ENCODE peak calls at places on chromosomes 1 and 21, in four cellular contexts. L, H, D and I are unnamed samples.
A peak's percentile ranks its signal among the peaks of the same experiment; 100 is the strongest.

GRCh38 chr1:53783056-53783455 is 44.1 kb upstream of the GLIS1 start:
- DNase-seq in L (no peak), H (no peak), D (no peak), I (peak; percentile 52)

GRCh38 chr1:196178083-196178635 is 430.1 kb downstream of the KCNT2 start:
- DNase-seq in L (no peak), H (no peak), D (no peak), I (peak; percentile 79)

GRCh38 chr1:21783679-21784603 is 992 bp upstream of the USP48 start:
- DNase-seq in L (peak; percentile 99), H (peak; percentile 95), D (peak; percentile 99), I (peak; percentile 83)

GRCh38 chr1:223052931-223053330 is 90.1 kb downstream of the TLR5 start:
- DNase-seq in L (no peak), H (no peak), D (no peak), I (no peak)

GRCh38 chr1:222058249-222058648 is 316.4 kb upstream of the DUSP10 start:
- DNase-seq in L (no peak), H (no peak), D (no peak), I (no peak)

GRCh38 chr1:231338270-231339128 is at the start of gene SPRTN:
- DNase-seq in L (no peak), H (no peak), D (no peak), I (peak; percentile 10)

GRCh38 chr1:205810448-205811157 is 2.4 kb downstream of the SLC41A1 start:
- DNase-seq in L (peak; percentile 54), H (no peak), D (peak; percentile 79), I (no peak)

GRCh38 chr1:110798691-110799256 is 74.2 kb upstream of the CD53 start:
- DNase-seq in L (no peak), H (no peak), D (no peak), I (no peak)

GRCh38 chr1:119651641-119652040 is 3.6 kb upstream of the ZNF697 start:
- DNase-seq in L (no peak), H (no peak), D (no peak), I (no peak)

GRCh38 chr1:241641748-241642592 is 1.8 kb upstream of the CHML start:
- DNase-seq in L (no peak), H (no peak), D (no peak), I (peak; percentile 45)

GRCh38 chr1:38125837-38126520 is 79.4 kb upstream of the POU3F1 start:
- DNase-seq in L (no peak), H (no peak), D (peak; percentile 75), I (no peak)

GRCh38 chr1:223776075-223776814 is 63.9 kb downstream of the CAPN2 start:
- DNase-seq in L (no peak), H (no peak), D (peak; percentile 83), I (peak; percentile 91)

GRCh38 chr1:31505884-31506497 is 70.3 kb upstream of the TINAGL1 start:
- DNase-seq in L (peak; percentile 9), H (no peak), D (no peak), I (peak; percentile 84)

GRCh38 chr1:29758764-29759499 is 522.6 kb downstream of the PTPRU start:
- DNase-seq in L (peak; percentile 20), H (no peak), D (peak; percentile 11), I (no peak)

GRCh38 chr21:38839683-38840286 is 34.1 kb downstream of the ETS2 start:
- DNase-seq in L (no peak), H (no peak), D (no peak), I (peak; percentile 94)

GRCh38 chr1:59057211-59057694 is 239.6 kb upstream of the FGGY start:
- DNase-seq in L (no peak), H (no peak), D (peak; percentile 88), I (peak; percentile 93)

GRCh38 chr1:243313635-243314536 is 58.0 kb downstream of the SDCCAG8 start:
- DNase-seq in L (no peak), H (no peak), D (no peak), I (no peak)

GRCh38 chr1:25026757-25027450 is 96.8 kb upstream of the RUNX3 start:
- DNase-seq in L (peak; percentile 38), H (no peak), D (no peak), I (peak; percentile 7)

GRCh38 chr1:181084606-181084969 is 3.9 kb upstream of the IER5 start:
- DNase-seq in L (no peak), H (no peak), D (no peak), I (no peak)

GRCh38 chr1:34360574-34360973 is 183.9 kb downstream of the C1orf94 start:
- DNase-seq in L (peak; percentile 10), H (no peak), D (no peak), I (no peak)

GRCh38 chr1:65069186-65069585 is 78.8 kb upstream of the AK4 start:
- DNase-seq in L (no peak), H (no peak), D (no peak), I (no peak)

GRCh38 chr1:206507395-206508129 is at the start of gene RASSF5:
- DNase-seq in L (peak; percentile 93), H (peak; percentile 27), D (peak; percentile 79), I (peak; percentile 41)

GRCh38 chr1:88519156-88519555 is 164.9 kb upstream of the PKN2 start:
- DNase-seq in L (no peak), H (no peak), D (peak; percentile 3), I (peak; percentile 49)

GRCh38 chr1:183124259-183124658 is 61.8 kb upstream of the LAMC2 start:
- DNase-seq in L (no peak), H (no peak), D (no peak), I (no peak)

GRCh38 chr1:36924282-36924791 is 110.0 kb downstream of the GRIK3 start:
- DNase-seq in L (peak; percentile 84), H (peak; percentile 31), D (peak; percentile 86), I (peak; percentile 18)

GRCh38 chr1:113872219-113872934 is 865 bp upstream of the PTPN22 start:
- DNase-seq in L (no peak), H (no peak), D (no peak), I (no peak)

GRCh38 chr1:226990133-226990716 is 50.1 kb downstream of the COQ8A start:
- DNase-seq in L (no peak), H (no peak), D (no peak), I (no peak)

GRCh38 chr1:224456637-224456953 is 22.0 kb upstream of the WDR26 start:
- DNase-seq in L (no peak), H (no peak), D (no peak), I (no peak)

GRCh38 chr1:78286686-78287085 is 204.1 kb upstream of the PTGFR start:
- DNase-seq in L (no peak), H (no peak), D (no peak), I (peak; percentile 88)

GRCh38 chr1:9099555-9099954 is 29.3 kb downstream of the GPR157 start:
- DNase-seq in L (no peak), H (no peak), D (no peak), I (no peak)

GRCh38 chr1:9101510-9102146 is 27.3 kb downstream of the GPR157 start:
- DNase-seq in L (peak; percentile 78), H (peak; percentile 17), D (peak; percentile 81), I (peak; percentile 68)

GRCh38 chr1:9095818-9096217 is 26.4 kb upstream of the SLC2A5 start:
- DNase-seq in L (no peak), H (no peak), D (no peak), I (no peak)

GRCh38 chr1:9097947-9098705 is 28.7 kb upstream of the SLC2A5 start:
- DNase-seq in L (no peak), H (no peak), D (no peak), I (no peak)

DNA sequence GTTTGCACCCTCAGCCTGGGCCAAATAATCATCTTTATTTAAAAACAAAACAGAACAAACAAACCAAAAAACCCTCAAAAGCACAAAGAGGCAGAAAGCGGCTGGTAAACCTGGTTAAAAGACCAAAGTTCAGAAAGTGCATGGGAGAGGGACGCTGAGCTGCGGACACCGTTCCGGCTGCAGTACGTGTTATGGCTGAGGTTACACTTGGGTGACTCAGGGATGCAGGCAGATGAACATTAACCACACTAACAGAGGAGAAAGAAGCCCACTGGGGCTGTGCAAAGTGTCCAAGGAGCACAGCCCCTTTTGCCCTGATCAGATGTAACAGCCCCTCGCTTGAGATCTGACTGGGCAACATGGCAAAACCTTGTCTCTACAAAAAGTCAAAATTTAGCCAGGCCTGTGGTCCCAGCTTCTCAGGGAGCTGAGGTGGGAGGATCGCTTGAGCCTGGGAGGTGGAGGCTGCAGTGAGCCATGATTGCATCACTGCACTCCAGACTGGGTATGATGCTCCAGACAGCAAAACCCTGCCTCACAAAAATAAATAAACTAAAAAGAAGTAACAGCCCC is 28.3 kb downstream of the GPR157 start:
- DNase-seq in L (no peak), H (no peak), D (no peak), I (peak; percentile 83)
- H3K56ac ChIP-seq in L (no peak overlapping the region), H (no peak overlapping the region), D (no peak overlapping the region), I (no peak overlapping the region)

DNA sequence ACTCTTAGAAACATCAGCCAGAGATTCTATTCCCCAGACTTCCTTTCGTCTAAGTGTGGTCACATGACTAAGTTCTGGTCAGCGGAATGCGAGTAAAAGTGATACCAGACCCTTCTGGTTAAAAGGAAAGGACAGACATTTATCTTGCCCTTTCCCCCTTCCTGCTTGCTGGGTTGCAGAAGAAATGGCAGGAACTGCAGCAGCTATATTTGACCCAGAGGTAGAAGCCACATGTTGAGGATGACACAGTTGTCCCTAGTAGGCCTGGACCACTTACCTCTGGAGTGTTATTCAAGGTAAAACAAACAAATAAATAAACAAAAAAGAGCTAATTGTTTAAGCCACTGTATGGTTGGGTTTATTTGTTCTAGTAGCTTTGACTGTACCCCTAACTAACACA is 73.3 kb downstream of the TAS1R2 start:
- DNase-seq in L (no peak), H (no peak), D (no peak), I (no peak)
- H3K56ac ChIP-seq in L (no peak overlapping the region), H (no peak overlapping the region), D (no peak overlapping the region), I (no peak overlapping the region)

DNA sequence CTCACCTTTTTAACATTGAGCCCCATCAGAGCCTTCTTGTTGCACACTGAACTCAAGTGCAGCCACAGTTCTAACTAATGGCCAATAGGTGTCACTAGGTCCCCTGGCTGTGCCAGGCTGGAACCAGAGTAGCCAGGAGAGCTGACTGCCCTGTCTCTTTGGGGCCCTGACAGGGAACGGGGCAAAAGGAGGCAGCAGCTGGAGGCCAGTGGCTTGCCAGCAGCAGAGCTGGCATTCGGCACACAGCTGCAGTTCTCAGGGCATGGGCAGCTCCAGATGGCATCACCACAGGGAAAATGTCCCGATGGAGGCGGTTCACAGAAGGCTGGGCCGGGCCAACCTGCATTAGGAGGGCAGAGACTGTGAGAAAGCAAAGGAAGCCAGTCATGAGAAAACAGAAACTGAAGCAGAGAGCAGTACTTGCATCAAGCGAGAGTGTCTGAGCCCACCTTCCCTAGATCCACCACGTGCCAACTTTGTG is 188.6 kb downstream of the FCRL5 start:
- DNase-seq in L (peak; percentile 78), H (peak; percentile 33), D (peak; percentile 73), I (peak; percentile 22)
- H3K56ac ChIP-seq in L (no peak overlapping the region), H (no peak overlapping the region), D (peak overlapping the region; percentile 37), I (no peak overlapping the region)

GRCh38 chr1:179187708-179188471 is 41.6 kb downstream of the ABL2 start:
- DNase-seq in L (no peak), H (no peak), D (no peak), I (peak; percentile 22)

GRCh38 chr1:179187043-179187442 is 42.4 kb downstream of the ABL2 start:
- DNase-seq in L (no peak), H (no peak), D (no peak), I (no peak)

GRCh38 chr1:179178965-179179364 is 50.5 kb downstream of the ABL2 start:
- DNase-seq in L (no peak), H (no peak), D (no peak), I (peak; percentile 72)

GRCh38 chr1:179183857-179184256 is 45.6 kb downstream of the ABL2 start:
- DNase-seq in L (no peak), H (no peak), D (no peak), I (no peak)

DNA sequence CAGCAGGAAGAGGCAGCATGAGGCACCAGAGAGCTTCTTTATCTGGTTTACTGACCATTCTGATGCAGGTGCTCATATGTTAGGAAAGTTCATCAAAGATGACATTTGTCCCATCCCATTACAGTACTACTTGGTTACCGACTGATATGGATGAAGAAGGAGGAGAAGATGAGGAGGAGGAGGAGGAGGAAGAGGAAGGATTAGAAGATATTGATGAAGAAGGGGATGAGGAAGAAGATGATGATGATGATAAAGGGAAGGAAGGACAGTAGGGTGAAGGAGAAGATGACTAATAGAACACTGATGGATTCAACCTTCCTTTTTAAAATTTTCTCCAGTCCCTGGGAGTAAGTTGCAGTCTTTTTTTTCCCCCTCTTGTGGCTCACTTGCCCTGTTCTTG is 45.1 kb downstream of the ABL2 start:
- DNase-seq in L (no peak), H (no peak), D (no peak), I (no peak)
- H3K56ac ChIP-seq in L (no peak overlapping the region), H (no peak overlapping the region), D (no peak overlapping the region), I (no peak overlapping the region)